ENCODE peak calls at places on chromosomes 2 and 18, in eight cellular contexts. One of them, this sample, is unnamed.

GRCh38 chr2:75500633-75501032 is 60.1 kb downstream of the EVA1A start:
- DNase-seq in EH: peak; percentile 72
- DNase-seq in M059J: peak; percentile 90
- DNase-seq in midbrain: no peak
- DNase-seq in choroid plexus epithelial cell: no peak
- DNase-seq in fibroblast of pulmonary artery: no peak
- DNase-seq in left cardiac atrium: no peak
- DNase-seq in AML-193: no peak
- DNase-seq in this sample: peak; percentile 77

GRCh38 chr2:236485519-236485918 is 84.1 kb upstream of the ACKR3 start:
- DNase-seq in EH: no peak
- DNase-seq in M059J: no peak
- DNase-seq in midbrain: no peak
- DNase-seq in choroid plexus epithelial cell: no peak
- DNase-seq in fibroblast of pulmonary artery: no peak
- DNase-seq in left cardiac atrium: no peak
- DNase-seq in AML-193: no peak
- DNase-seq in this sample: no peak

GRCh38 chr2:73418343-73418742 is 32.7 kb downstream of the ALMS1 start:
- DNase-seq in EH: peak; percentile 79
- DNase-seq in M059J: peak; percentile 7
- DNase-seq in midbrain: peak; percentile 33
- DNase-seq in choroid plexus epithelial cell: peak; percentile 89
- DNase-seq in fibroblast of pulmonary artery: peak; percentile 96
- DNase-seq in left cardiac atrium: peak; percentile 76
- DNase-seq in AML-193: no peak
- DNase-seq in this sample: no peak

GRCh38 chr2:111171337-111171930 is 50.7 kb downstream of the BCL2L11 start:
- DNase-seq in EH: no peak
- DNase-seq in M059J: no peak
- DNase-seq in midbrain: no peak
- DNase-seq in choroid plexus epithelial cell: no peak
- DNase-seq in fibroblast of pulmonary artery: no peak
- DNase-seq in left cardiac atrium: no peak
- DNase-seq in AML-193: no peak
- DNase-seq in this sample: no peak

GRCh38 chr2:240590681-240591111 is 4.2 kb downstream of the CAPN10 start:
- DNase-seq in EH: no peak
- DNase-seq in M059J: no peak
- DNase-seq in midbrain: no peak
- DNase-seq in choroid plexus epithelial cell: no peak
- DNase-seq in fibroblast of pulmonary artery: no peak
- DNase-seq in left cardiac atrium: peak; percentile 19
- DNase-seq in AML-193: no peak
- DNase-seq in this sample: no peak

GRCh38 chr2:88010136-88010535 is 6.2 kb downstream of the RNU2-63P start:
- DNase-seq in EH: no peak
- DNase-seq in M059J: no peak
- DNase-seq in midbrain: no peak
- DNase-seq in choroid plexus epithelial cell: no peak
- DNase-seq in fibroblast of pulmonary artery: no peak
- DNase-seq in left cardiac atrium: no peak
- DNase-seq in AML-193: no peak
- DNase-seq in this sample: no peak

GRCh38 chr2:228048838-228049490 is 132.5 kb downstream of the SPHKAP start:
- DNase-seq in EH: peak; percentile 74
- DNase-seq in M059J: peak; percentile 51
- DNase-seq in midbrain: peak; percentile 27
- DNase-seq in choroid plexus epithelial cell: peak; percentile 69
- DNase-seq in fibroblast of pulmonary artery: peak; percentile 69
- DNase-seq in left cardiac atrium: peak; percentile 21
- DNase-seq in AML-193: peak; percentile 2
- DNase-seq in this sample: peak; percentile 33

GRCh38 chr2:43344911-43345373 is 118.5 kb upstream of the ZFP36L2 start:
- DNase-seq in EH: no peak
- DNase-seq in M059J: no peak
- DNase-seq in midbrain: no peak
- DNase-seq in choroid plexus epithelial cell: no peak
- DNase-seq in fibroblast of pulmonary artery: no peak
- DNase-seq in left cardiac atrium: no peak
- DNase-seq in AML-193: no peak
- DNase-seq in this sample: no peak

GRCh38 chr2:102753563-102754159 is 8.2 kb upstream of the TMEM182 start:
- DNase-seq in EH: peak; percentile 54
- DNase-seq in M059J: peak; percentile 52
- DNase-seq in midbrain: peak; percentile 37
- DNase-seq in choroid plexus epithelial cell: peak; percentile 79
- DNase-seq in fibroblast of pulmonary artery: peak; percentile 61
- DNase-seq in left cardiac atrium: no peak
- DNase-seq in AML-193: peak; percentile 63
- DNase-seq in this sample: peak; percentile 68

GRCh38 chr2:20125616-20126015 is 74.2 kb upstream of the LAPTM4A start:
- DNase-seq in EH: peak; percentile 49
- DNase-seq in M059J: no peak
- DNase-seq in midbrain: no peak
- DNase-seq in choroid plexus epithelial cell: peak; percentile 32
- DNase-seq in fibroblast of pulmonary artery: no peak
- DNase-seq in left cardiac atrium: no peak
- DNase-seq in AML-193: no peak
- DNase-seq in this sample: no peak

GRCh38 chr2:163008642-163009041 is 170.1 kb upstream of the KCNH7 start:
- DNase-seq in EH: no peak
- DNase-seq in M059J: no peak
- DNase-seq in midbrain: no peak
- DNase-seq in choroid plexus epithelial cell: no peak
- DNase-seq in fibroblast of pulmonary artery: no peak
- DNase-seq in left cardiac atrium: no peak
- DNase-seq in AML-193: no peak
- DNase-seq in this sample: no peak

GRCh38 chr2:210167227-210167626 is 4.0 kb downstream of the KANSL1L start:
- DNase-seq in EH: peak; percentile 7
- DNase-seq in M059J: no peak
- DNase-seq in midbrain: no peak
- DNase-seq in choroid plexus epithelial cell: peak; percentile 42
- DNase-seq in fibroblast of pulmonary artery: peak; percentile 5
- DNase-seq in left cardiac atrium: no peak
- DNase-seq in AML-193: no peak
- DNase-seq in this sample: no peak

GRCh38 chr18:55634545-55634944 is 46.6 kb upstream of the TCF4 start:
- DNase-seq in EH: peak; percentile 82
- DNase-seq in M059J: peak; percentile 55
- DNase-seq in midbrain: no peak
- DNase-seq in choroid plexus epithelial cell: peak; percentile 78
- DNase-seq in fibroblast of pulmonary artery: peak; percentile 94
- DNase-seq in left cardiac atrium: no peak
- DNase-seq in AML-193: peak; percentile 62
- DNase-seq in this sample: peak; percentile 0

GRCh38 chr2:45669109-45669508 is 17.6 kb downstream of the PRKCE start:
- DNase-seq in EH: peak; percentile 50
- DNase-seq in M059J: no peak
- DNase-seq in midbrain: no peak
- DNase-seq in choroid plexus epithelial cell: peak; percentile 41
- DNase-seq in fibroblast of pulmonary artery: peak; percentile 85
- DNase-seq in left cardiac atrium: no peak
- DNase-seq in AML-193: no peak
- DNase-seq in this sample: peak; percentile 85

GRCh38 chr2:33258387-33258786 is 218.1 kb upstream of the RASGRP3 start:
- DNase-seq in EH: no peak
- DNase-seq in M059J: no peak
- DNase-seq in midbrain: no peak
- DNase-seq in choroid plexus epithelial cell: no peak
- DNase-seq in fibroblast of pulmonary artery: no peak
- DNase-seq in left cardiac atrium: no peak
- DNase-seq in AML-193: no peak
- DNase-seq in this sample: no peak

GRCh38 chr2:27303093-27304025 is 4.9 kb downstream of the UCN start:
- DNase-seq in EH: peak; percentile 78
- DNase-seq in M059J: peak; percentile 72
- DNase-seq in midbrain: peak; percentile 55
- DNase-seq in choroid plexus epithelial cell: peak; percentile 80
- DNase-seq in fibroblast of pulmonary artery: peak; percentile 80
- DNase-seq in left cardiac atrium: peak; percentile 40
- DNase-seq in AML-193: peak; percentile 62
- DNase-seq in this sample: peak; percentile 82

GRCh38 chr2:161250864-161251436 is 57.3 kb upstream of the PSMD14 start:
- DNase-seq in EH: peak; percentile 45
- DNase-seq in M059J: peak; percentile 74
- DNase-seq in midbrain: no peak
- DNase-seq in choroid plexus epithelial cell: peak; percentile 70
- DNase-seq in fibroblast of pulmonary artery: peak; percentile 59
- DNase-seq in left cardiac atrium: no peak
- DNase-seq in AML-193: peak; percentile 16
- DNase-seq in this sample: peak; percentile 81

GRCh38 chr18:46402396-46402795 is 254.6 kb downstream of the LOXHD1 start:
- DNase-seq in EH: peak; percentile 51
- DNase-seq in M059J: peak; percentile 60
- DNase-seq in midbrain: no peak
- DNase-seq in choroid plexus epithelial cell: peak; percentile 73
- DNase-seq in fibroblast of pulmonary artery: no peak
- DNase-seq in left cardiac atrium: no peak
- DNase-seq in AML-193: no peak
- DNase-seq in this sample: no peak

GRCh38 chr2:152380261-152381055 is 45.5 kb downstream of the FMNL2 start:
- DNase-seq in EH: peak; percentile 16
- DNase-seq in M059J: no peak
- DNase-seq in midbrain: no peak
- DNase-seq in choroid plexus epithelial cell: no peak
- DNase-seq in fibroblast of pulmonary artery: no peak
- DNase-seq in left cardiac atrium: no peak
- DNase-seq in AML-193: no peak
- DNase-seq in this sample: no peak

GRCh38 chr2:212723226-212723625 is 184.6 kb upstream of the ERBB4 start:
- DNase-seq in EH: peak; percentile 25
- DNase-seq in M059J: peak; percentile 75
- DNase-seq in midbrain: no peak
- DNase-seq in choroid plexus epithelial cell: peak; percentile 71
- DNase-seq in fibroblast of pulmonary artery: peak; percentile 3
- DNase-seq in left cardiac atrium: no peak
- DNase-seq in AML-193: no peak
- DNase-seq in this sample: no peak

GRCh38 chr2:71736986-71737385 is 283.6 kb downstream of the DYSF start:
- DNase-seq in EH: no peak
- DNase-seq in M059J: no peak
- DNase-seq in midbrain: peak; percentile 4
- DNase-seq in choroid plexus epithelial cell: no peak
- DNase-seq in fibroblast of pulmonary artery: no peak
- DNase-seq in left cardiac atrium: peak; percentile 18
- DNase-seq in AML-193: no peak
- DNase-seq in this sample: no peak

GRCh38 chr18:23945416-23946079 is 69.0 kb upstream of the TTC39C start:
- DNase-seq in EH: no peak
- DNase-seq in M059J: no peak
- DNase-seq in midbrain: no peak
- DNase-seq in choroid plexus epithelial cell: no peak
- DNase-seq in fibroblast of pulmonary artery: no peak
- DNase-seq in left cardiac atrium: no peak
- DNase-seq in AML-193: no peak
- DNase-seq in this sample: no peak

GRCh38 chr2:121205321-121205942 is 79.6 kb downstream of the TFCP2L1 start:
- DNase-seq in EH: peak; percentile 23
- DNase-seq in M059J: peak; percentile 73
- DNase-seq in midbrain: peak; percentile 12
- DNase-seq in choroid plexus epithelial cell: peak; percentile 16
- DNase-seq in fibroblast of pulmonary artery: no peak
- DNase-seq in left cardiac atrium: no peak
- DNase-seq in AML-193: no peak
- DNase-seq in this sample: no peak

GRCh38 chr2:150484006-150484405 is 3.5 kb downstream of the RND3 start:
- DNase-seq in EH: peak; percentile 50
- DNase-seq in M059J: peak; percentile 67
- DNase-seq in midbrain: no peak
- DNase-seq in choroid plexus epithelial cell: no peak
- DNase-seq in fibroblast of pulmonary artery: no peak
- DNase-seq in left cardiac atrium: no peak
- DNase-seq in AML-193: no peak
- DNase-seq in this sample: peak; percentile 27

GRCh38 chr2:186887107-186888090 is 38.4 kb upstream of the ZSWIM2 start:
- DNase-seq in EH: peak; percentile 16
- DNase-seq in M059J: no peak
- DNase-seq in midbrain: no peak
- DNase-seq in choroid plexus epithelial cell: peak; percentile 71
- DNase-seq in fibroblast of pulmonary artery: peak; percentile 74
- DNase-seq in left cardiac atrium: peak; percentile 47
- DNase-seq in AML-193: no peak
- DNase-seq in this sample: no peak

GRCh38 chr2:134537702-134538101 is 181.1 kb downstream of the TMEM163 start:
- DNase-seq in EH: no peak
- DNase-seq in M059J: no peak
- DNase-seq in midbrain: no peak
- DNase-seq in choroid plexus epithelial cell: no peak
- DNase-seq in fibroblast of pulmonary artery: no peak
- DNase-seq in left cardiac atrium: no peak
- DNase-seq in AML-193: no peak
- DNase-seq in this sample: no peak

GRCh38 chr18:11850821-11851155 is 425 bp upstream of the CHMP1B start:
- DNase-seq in EH: no peak
- DNase-seq in M059J: peak; percentile 80
- DNase-seq in midbrain: no peak
- DNase-seq in choroid plexus epithelial cell: peak; percentile 85
- DNase-seq in fibroblast of pulmonary artery: no peak
- DNase-seq in left cardiac atrium: no peak
- DNase-seq in AML-193: peak; percentile 35
- DNase-seq in this sample: peak; percentile 73